ENCODE peak calls at places on chromosome 15, in four cellular contexts. X is PC-9, N is OCI-LY7, F is ovary. Z is an unnamed sample.

GRCh38 chr15:90413411-90414379 is 25.7 kb downstream of the IQGAP1 start:
- DNase-seq in X (peak; percentile 85), F (no peak), N (no peak), Z (no peak)

GRCh38 chr15:78915341-78916087 is 29.3 kb downstream of the CTSH start:
- DNase-seq in F (no peak), N (no peak), X (no peak), Z (no peak)

GRCh38 chr15:35692256-35692867 is 146.4 kb upstream of the DPH6 start:
- DNase-seq in X (no peak), F (no peak), N (no peak), Z (no peak)

GRCh38 chr15:51869074-51869425 is 39.6 kb downstream of the TMOD3 start:
- DNase-seq in F (no peak), X (peak; percentile 78), N (no peak), Z (no peak)

GRCh38 chr15:41730543-41730942 is 43.7 kb upstream of the MAPKBP1 start:
- DNase-seq in N (peak; percentile 29), F (no peak), X (no peak), Z (no peak)

GRCh38 chr15:82231842-82232241 is 30.7 kb downstream of the EFL1 start:
- DNase-seq in N (no peak), X (no peak), F (no peak), Z (no peak)

GRCh38 chr15:49462242-49462641 is 39.2 kb downstream of the FGF7 start:
- DNase-seq in F (no peak), X (no peak), N (no peak), Z (no peak)

GRCh38 chr15:83379574-83379973 is 67.6 kb upstream of the SH3GL3 start:
- DNase-seq in X (peak; percentile 85), F (no peak), N (no peak), Z (no peak)

GRCh38 chr15:70517194-70517590 is 246.2 kb downstream of the UACA start:
- DNase-seq in F (no peak), X (no peak), N (no peak), Z (no peak)

GRCh38 chr15:78092111-78093041 is at the start of gene SH2D7:
- DNase-seq in X (no peak), F (no peak), N (no peak), Z (no peak)

GRCh38 chr15:63860161-63860954 is 26.6 kb upstream of the HERC1 start:
- DNase-seq in N (peak; percentile 21), X (no peak), F (no peak), Z (no peak)

GRCh38 chr15:99408236-99409096 is 157.2 kb downstream of the LRRC28 start:
- DNase-seq in F (peak; percentile 51), X (no peak), N (no peak), Z (no peak)

GRCh38 chr15:48925714-48926223 is 38.0 kb downstream of the SHC4 start:
- DNase-seq in X (peak; percentile 69), N (no peak), F (no peak), Z (no peak)

GRCh38 chr15:23565395-23566069 is at the start of gene MKRN3:
- DNase-seq in N (no peak), F (no peak), X (peak; percentile 71), Z (no peak)

GRCh38 chr15:71411538-71412482 is 296.5 kb downstream of the THSD4 start:
- DNase-seq in N (no peak), F (no peak), X (no peak), Z (no peak)

GRCh38 chr15:55789066-55789660 is 46.2 kb upstream of the PRTG start:
- DNase-seq in N (peak; percentile 39), X (no peak), F (no peak), Z (no peak)

GRCh38 chr15:51493892-51494291 is 128.7 kb downstream of the DMXL2 start:
- DNase-seq in F (no peak), X (no peak), N (no peak), Z (no peak)

GRCh38 chr15:82871577-82872484 is 62.4 kb downstream of the WHAMM start:
- DNase-seq in F (no peak), X (no peak), N (no peak), Z (peak; percentile 38)

GRCh38 chr15:99414755-99415731 is 150.7 kb upstream of the MEF2A start:
- DNase-seq in N (no peak), F (no peak), X (no peak), Z (no peak)

GRCh38 chr15:88635343-88635742 is 3.5 kb upstream of the ISG20 start:
- DNase-seq in X (no peak), F (no peak), N (peak; percentile 86), Z (no peak)

GRCh38 chr15:70299931-70300858 is 202.5 kb upstream of the TLE3 start:
- DNase-seq in X (no peak), N (peak; percentile 41), F (no peak), Z (no peak)

GRCh38 chr15:72092011-72092410 is 25.9 kb downstream of the MYO9A start:
- DNase-seq in F (no peak), X (no peak), N (no peak), Z (no peak)

DNA sequence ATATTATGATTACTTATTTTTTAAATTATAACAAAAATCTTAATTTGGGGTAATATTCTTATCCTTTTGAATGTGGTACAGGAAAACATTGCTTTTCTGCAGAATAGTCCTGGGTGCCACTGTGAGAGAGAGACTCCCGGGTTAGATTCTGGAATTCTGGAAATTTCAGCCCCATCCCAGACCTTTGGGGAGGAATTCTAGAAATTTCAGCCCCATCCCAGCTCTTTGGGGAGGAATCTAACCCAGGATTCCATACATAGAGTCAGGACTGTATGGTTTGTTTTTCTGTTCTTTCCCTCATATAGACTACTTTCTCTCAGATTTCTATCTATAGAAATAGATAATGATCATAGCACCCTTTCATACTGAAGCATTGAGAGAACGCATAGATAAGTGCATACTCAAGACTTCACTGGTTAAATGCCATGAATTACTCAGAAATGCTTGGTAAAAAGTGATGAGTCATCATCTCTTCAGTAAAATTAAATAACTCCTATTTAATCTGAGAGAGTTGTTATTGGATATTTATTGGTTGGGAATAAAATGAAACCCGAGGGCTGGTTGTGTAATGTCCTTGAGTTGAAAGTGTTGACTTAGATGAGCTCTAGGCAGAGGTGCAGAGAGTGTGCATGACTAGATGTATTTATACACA is 8.3 kb downstream of the EIF2AK4 start:
- DNase-seq in F (no peak), N (no peak), X (no peak), Z (no peak)
- H3K36me3 ChIP-seq in F (no peaks in the 10 kb centered on the region), N (no peaks in the 10 kb centered on the region), X (peaks cover 7% of the 10 kb centered on the region), Z (peaks cover 45% of the 10 kb centered on the region)

GRCh38 chr15:62059108-62059817 is 984 bp downstream of the VPS13C start:
- DNase-seq in X (no peak), F (no peak), N (peak; percentile 23), Z (no peak)
- TF ChIP-seq CTCF in X (no peak), F (no peak), N (peak; percentile 43), Z (no peak)

DNA sequence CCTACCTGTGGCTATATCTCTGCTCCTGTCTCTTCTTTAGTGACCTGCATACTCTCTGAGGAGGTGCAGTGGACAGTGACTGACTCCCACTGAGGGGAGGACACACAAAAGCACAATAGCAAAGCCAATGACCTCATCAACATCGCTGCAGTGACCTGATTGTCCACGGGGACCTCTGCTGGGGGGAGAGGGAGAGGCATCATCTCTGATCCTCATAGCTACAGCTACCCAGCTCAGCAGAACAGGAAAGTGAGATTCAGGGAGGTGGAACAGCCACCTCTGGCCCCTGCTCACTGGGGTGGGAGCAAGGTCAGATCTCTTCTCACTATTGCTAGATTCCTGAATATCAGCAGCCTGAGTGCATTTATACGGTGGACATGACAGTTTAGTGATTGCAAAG is 179.2 kb downstream of the ATP10A start:
- DNase-seq in F (no peak), N (no peak), X (no peak), Z (peak; percentile 38)
- H3K36me3 ChIP-seq in F (no peaks in the 10 kb centered on the region), N (no peaks in the 10 kb centered on the region), X (no peaks in the 10 kb centered on the region), Z (peaks cover 7% of the 10 kb centered on the region)

GRCh38 chr15:84747423-84748273 is 744 bp upstream of the ZNF592 start:
- DNase-seq in N (peak; percentile 84), X (peak; percentile 62), F (peak; percentile 72), Z (peak; percentile 89)
- TF ChIP-seq CTCF in N (peak; percentile 23), X (no peak), F (no peak), Z (no peak)

DNA sequence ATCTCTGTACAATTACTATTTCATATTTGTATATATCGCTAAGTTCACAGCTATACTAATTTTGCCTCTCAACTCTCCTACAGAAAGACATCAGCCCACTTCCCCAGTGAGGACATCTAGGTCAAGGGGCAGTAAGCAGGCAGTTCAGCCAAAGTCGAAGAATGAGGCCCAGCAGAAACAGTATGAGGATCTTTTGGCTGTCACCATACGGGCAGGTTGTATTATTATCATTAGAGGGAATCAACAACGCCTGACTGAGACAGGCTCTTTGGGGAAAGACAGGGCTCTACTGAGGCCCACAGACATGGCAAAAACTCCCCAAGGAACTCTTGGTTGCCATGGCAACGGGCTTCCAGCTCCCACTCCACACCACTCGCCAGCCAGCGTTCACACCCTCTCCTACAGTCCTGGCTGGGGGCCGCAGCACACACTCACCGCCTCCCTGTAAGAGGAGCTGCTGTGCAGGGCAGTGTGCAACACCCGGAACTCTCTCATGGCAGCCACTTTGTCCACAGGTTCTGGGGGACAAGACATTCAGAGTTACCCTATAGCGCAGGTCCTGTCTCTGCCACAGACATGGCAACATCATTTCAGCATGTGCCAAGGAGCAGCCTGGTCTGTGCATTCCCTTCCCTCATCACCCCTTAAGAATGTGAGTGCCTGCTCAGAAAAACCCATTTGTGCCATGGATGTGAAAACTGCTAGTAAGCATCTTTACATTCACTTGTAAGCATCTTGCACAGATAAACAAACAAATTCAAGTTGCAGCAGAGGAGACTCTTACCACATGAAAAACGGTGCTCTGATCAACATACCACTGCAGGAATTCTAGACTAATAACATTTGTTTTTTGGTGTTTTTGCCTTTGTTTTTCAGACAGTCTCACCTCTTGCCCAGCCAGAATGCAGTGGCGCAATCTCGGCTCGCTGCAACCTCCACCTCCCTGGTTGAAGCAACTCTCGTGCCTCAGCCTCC is 8.8 kb downstream of the UBL7 start:
- DNase-seq in N (no peak), F (no peak), X (no peak), Z (no peak)
- H3K36me3 ChIP-seq in N (peaks cover 28% of the 10 kb centered on the region), F (no peaks in the 10 kb centered on the region), X (no peaks in the 10 kb centered on the region), Z (peaks cover 87% of the 10 kb centered on the region)

DNA sequence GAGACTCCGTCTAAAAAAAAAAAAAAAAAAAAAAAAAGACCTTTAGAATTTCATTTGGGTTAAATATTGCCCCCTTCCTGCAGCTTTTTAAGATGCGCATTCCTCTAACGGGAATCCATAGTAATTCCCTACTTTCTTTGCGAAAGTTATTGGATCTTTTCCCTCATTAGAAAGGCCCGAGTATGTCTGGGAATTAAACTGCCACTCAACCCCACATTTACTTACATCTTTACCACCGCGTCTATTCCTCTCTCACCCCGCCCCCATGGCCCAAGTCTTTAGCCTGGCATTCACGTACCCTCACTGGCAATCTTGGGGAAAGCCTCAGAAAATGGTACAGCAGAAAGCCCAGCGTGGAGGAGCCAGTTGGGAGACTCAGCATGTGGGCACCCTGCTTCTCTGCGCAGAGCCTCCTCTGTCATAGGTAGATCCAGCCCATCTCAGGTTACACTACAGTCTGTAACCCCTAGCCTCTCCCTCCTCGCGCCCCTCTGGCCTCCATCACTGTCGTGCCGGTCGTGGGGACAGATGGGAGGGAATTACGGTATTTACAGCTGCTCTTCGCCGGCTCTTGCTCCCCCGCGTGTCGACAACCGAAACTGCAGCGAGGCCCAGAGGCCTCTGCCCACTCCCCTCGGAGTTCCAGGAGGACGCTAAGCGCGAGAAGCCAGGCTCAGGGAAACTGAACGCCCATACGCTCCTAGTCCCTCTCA is 6.4 kb upstream of the ANKDD1A start:
- DNase-seq in N (peak; percentile 69), F (peak; percentile 73), X (no peak), Z (peak; percentile 81)
- TF ChIP-seq CTCF in N (peak; percentile 85), F (no peak), X (peak; percentile 73), Z (peak; percentile 83)

DNA sequence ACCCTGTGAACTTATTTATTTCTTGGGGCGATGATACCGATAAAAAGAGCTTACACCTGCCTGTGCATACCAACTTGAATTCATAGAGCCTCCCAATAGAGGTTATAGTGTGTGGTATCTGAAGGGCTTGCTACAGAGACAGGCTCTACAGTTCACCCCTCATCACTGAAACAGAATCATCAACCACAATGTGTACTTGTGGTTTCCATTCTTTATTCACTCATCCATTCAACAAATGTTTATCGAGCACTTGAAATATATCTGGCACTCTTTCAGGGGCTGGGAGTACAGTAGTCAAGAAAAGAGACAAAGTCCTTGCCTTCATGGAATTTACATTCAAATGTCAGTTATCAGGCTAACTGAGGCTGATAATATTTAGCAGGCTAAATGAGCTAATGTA is 134.4 kb upstream of the SKOR1 start:
- DNase-seq in X (no peak), N (no peak), F (no peak), Z (no peak)
- H3K36me3 ChIP-seq in X (no peaks in the 10 kb centered on the region), N (no peaks in the 10 kb centered on the region), F (no peaks in the 10 kb centered on the region), Z (no peaks in the 10 kb centered on the region)